ENCODE peak calls at places on chromosomes 1 and 21, in five cellular contexts. P is psoas muscle, M is upper lobe of right lung, T is heart left ventricle, C is lung. R is an unnamed sample.

GRCh38 chr1:43711524-43712386 is 4.4 kb downstream of the ST3GAL3 start:
- DNase-seq in P (no peak), M (no peak), T (no peak), C (no peak), R (no peak)

GRCh38 chr1:53546409-53547155 is 87.4 kb downstream of the DMRTB1 start:
- DNase-seq in P (peak; percentile 4), M (peak; percentile 28), T (peak; percentile 16), C (no peak), R (no peak)

GRCh38 chr1:226682841-226683800 is 56.0 kb downstream of the ITPKB start:
- DNase-seq in P (no peak), M (no peak), T (no peak), C (no peak), R (peak; percentile 70)

GRCh38 chr1:226973371-226973897 is 33.3 kb downstream of the COQ8A start:
- DNase-seq in P (peak; percentile 73), M (no peak), T (peak; percentile 67), C (no peak), R (no peak)

GRCh38 chr1:231053493-231054162 is 13.6 kb upstream of the FAM89A start:
- DNase-seq in P (no peak), M (no peak), T (no peak), C (peak; percentile 77), R (no peak)

GRCh38 chr1:119475866-119476439 is 31.1 kb upstream of the HSD3B1 start:
- DNase-seq in P (no peak), M (peak; percentile 73), T (no peak), C (peak; percentile 57), R (no peak)

GRCh38 chr1:24903560-24903954 is 26.5 kb downstream of the RUNX3 start:
- DNase-seq in P (no peak), M (peak; percentile 15), T (no peak), C (no peak), R (no peak)

GRCh38 chr1:199859525-199859924 is 168.0 kb upstream of the NR5A2 start:
- DNase-seq in P (no peak), M (no peak), T (no peak), C (no peak), R (no peak)

GRCh38 chr1:29944253-29944652 is 707.9 kb downstream of the PTPRU start:
- DNase-seq in P (no peak), M (no peak), T (no peak), C (no peak), R (no peak)

GRCh38 chr1:5161372-5161771 is 507.0 kb downstream of the AJAP1 start:
- DNase-seq in P (no peak), M (no peak), T (no peak), C (no peak), R (no peak)
- H3K9me3 ChIP-seq in P (no peaks in the 10 kb centered on the region), M (no peaks in the 10 kb centered on the region), T (no peaks in the 10 kb centered on the region), C (peaks cover 8% of the 10 kb centered on the region), R (no peaks in the 10 kb centered on the region)

GRCh38 chr21:38284221-38284620 is 27.4 kb downstream of the KCNJ15 start:
- DNase-seq in P (no peak), M (no peak), T (no peak), C (no peak), R (no peak)

GRCh38 chr21:38282921-38283320 is 26.1 kb downstream of the KCNJ15 start:
- DNase-seq in P (no peak), M (no peak), T (no peak), C (no peak), R (no peak)

GRCh38 chr21:38277501-38278111 is 20.8 kb downstream of the KCNJ15 start:
- DNase-seq in P (peak; percentile 35), M (no peak), T (no peak), C (no peak), R (no peak)

DNA sequence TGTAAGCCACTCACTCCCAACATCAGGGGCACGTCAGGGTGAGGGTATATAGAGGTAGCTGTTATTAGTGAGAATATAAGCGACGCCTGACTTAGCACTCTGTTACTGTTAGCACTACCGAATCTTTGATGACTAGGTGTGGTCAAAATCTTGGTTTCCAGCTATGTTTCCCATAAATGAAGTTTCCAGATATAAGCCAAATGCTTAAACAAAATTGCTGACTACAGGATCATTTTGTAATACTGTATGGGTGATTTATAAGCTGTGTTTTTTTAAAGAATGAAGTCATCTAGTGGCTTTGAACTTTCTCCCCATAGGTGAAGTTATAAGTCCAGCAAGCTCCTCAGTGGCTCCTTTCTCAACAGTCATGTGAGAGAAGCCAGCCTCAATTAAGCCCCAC is 23.7 kb downstream of the KCNJ15 start:
- DNase-seq in P (no peak), M (no peak), T (no peak), C (no peak), R (no peak)
- H3K9me3 ChIP-seq in P (no peaks in the 10 kb centered on the region), M (no peaks in the 10 kb centered on the region), T (no peaks in the 10 kb centered on the region), C (peaks cover 1% of the 10 kb centered on the region), R (no peaks in the 10 kb centered on the region)

GRCh38 chr21:40881767-40882166 is 34.8 kb upstream of the DSCAM start:
- DNase-seq in P (no peak), M (no peak), T (no peak), C (no peak), R (no peak)
- H3K9me3 ChIP-seq in P (no peaks in the 10 kb centered on the region), M (no peaks in the 10 kb centered on the region), T (no peaks in the 10 kb centered on the region), C (no peaks in the 10 kb centered on the region), R (no peaks in the 10 kb centered on the region)

GRCh38 chr1:55190092-55190491 is 25.1 kb downstream of the USP24 start:
- DNase-seq in P (no peak), M (no peak), T (no peak), C (no peak), R (no peak)
- H3K9me3 ChIP-seq in P (no peaks in the 10 kb centered on the region), M (no peaks in the 10 kb centered on the region), T (no peaks in the 10 kb centered on the region), C (no peaks in the 10 kb centered on the region), R (no peaks in the 10 kb centered on the region)

DNA sequence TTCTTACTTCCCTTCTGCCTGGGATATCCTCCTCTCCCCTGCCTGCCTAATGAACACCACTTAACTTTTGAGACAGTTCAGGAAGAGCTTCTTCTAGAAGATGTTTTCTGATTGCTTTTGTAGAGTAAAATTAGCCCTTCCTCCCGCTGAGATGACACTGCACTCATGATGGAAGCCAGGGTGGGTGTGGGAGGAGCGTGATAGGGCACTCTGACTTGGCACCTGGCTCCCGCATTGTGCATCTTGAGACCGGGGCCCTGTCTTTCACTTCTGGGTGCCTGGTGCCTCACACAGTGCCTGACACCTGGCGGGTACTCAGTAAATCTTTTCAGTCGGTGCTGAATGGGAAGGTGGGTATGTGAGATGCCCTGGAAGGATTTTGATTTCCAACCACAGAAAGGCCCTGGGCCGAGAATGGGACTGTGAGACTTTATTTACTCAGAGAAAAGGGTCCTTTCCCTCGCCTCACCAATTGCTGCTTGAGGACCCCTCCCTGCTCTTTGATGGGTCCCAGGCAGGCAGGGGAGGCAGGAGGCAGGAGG is 6.8 kb downstream of the THEM5 start:
- DNase-seq in P (no peak), M (no peak), T (no peak), C (no peak), R (no peak)
- H3K9me3 ChIP-seq in P (no peaks in the 10 kb centered on the region), M (no peaks in the 10 kb centered on the region), T (no peaks in the 10 kb centered on the region), C (no peaks in the 10 kb centered on the region), R (no peaks in the 10 kb centered on the region)

GRCh38 chr1:185795181-185795580 is 61.0 kb downstream of the HMCN1 start:
- DNase-seq in P (no peak), M (no peak), T (no peak), C (no peak), R (no peak)

GRCh38 chr1:185804206-185804605 is 70.0 kb downstream of the HMCN1 start:
- DNase-seq in P (no peak), M (no peak), T (no peak), C (no peak), R (no peak)

DNA sequence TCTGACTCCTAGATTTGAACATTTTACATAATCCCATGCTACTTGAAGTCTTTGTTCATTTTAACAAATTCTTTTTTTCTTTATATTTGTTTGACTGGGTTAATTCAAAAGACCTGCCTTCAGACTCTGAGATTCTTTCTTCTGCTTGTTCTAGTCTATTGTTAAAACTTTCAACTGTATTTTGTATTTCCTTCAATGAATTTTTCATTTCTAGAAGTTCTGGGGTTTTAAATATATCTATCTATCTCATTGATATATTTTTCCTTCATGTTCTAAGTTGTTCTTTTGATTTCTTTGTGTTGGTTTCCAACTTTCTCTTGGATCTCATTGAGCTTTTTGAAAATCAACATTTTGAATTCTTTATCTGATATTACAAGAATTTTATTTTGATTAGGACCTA is 64.3 kb downstream of the HMCN1 start:
- DNase-seq in P (no peak), M (no peak), T (no peak), C (no peak), R (no peak)
- H3K9me3 ChIP-seq in P (peaks cover 13% of the 10 kb centered on the region), M (no peaks in the 10 kb centered on the region), T (no peaks in the 10 kb centered on the region), C (peaks cover 6% of the 10 kb centered on the region), R (no peaks in the 10 kb centered on the region)

GRCh38 chr1:228236744-228237143 is 28.9 kb downstream of the OBSCN start:
- DNase-seq in P (no peak), M (no peak), T (no peak), C (no peak), R (no peak)
- H3K9me3 ChIP-seq in P (no peaks in the 10 kb centered on the region), M (peaks cover 2% of the 10 kb centered on the region), T (no peaks in the 10 kb centered on the region), C (peaks cover 10% of the 10 kb centered on the region), R (peaks cover 4% of the 10 kb centered on the region)

GRCh38 chr1:50415235-50416149 is 7.8 kb downstream of the DMRTA2 start:
- DNase-seq in P (no peak), M (no peak), T (no peak), C (no peak), R (no peak)

GRCh38 chr1:50416553-50417453 is 6.4 kb downstream of the DMRTA2 start:
- DNase-seq in P (no peak), M (no peak), T (no peak), C (no peak), R (no peak)

GRCh38 chr1:50416150-50416527 is 7.1 kb downstream of the DMRTA2 start:
- DNase-seq in P (no peak), M (no peak), T (no peak), C (no peak), R (no peak)

GRCh38 chr1:50412813-50413476 is 10.3 kb downstream of the DMRTA2 start:
- DNase-seq in P (no peak), M (no peak), T (no peak), C (no peak), R (no peak)

GRCh38 chr1:50414853-50415234 is 8.4 kb downstream of the DMRTA2 start:
- DNase-seq in P (no peak), M (no peak), T (no peak), C (no peak), R (no peak)
- H3K9me3 ChIP-seq in P (peaks cover 5% of the 10 kb centered on the region), M (no peaks in the 10 kb centered on the region), T (no peaks in the 10 kb centered on the region), C (peaks cover 18% of the 10 kb centered on the region), R (no peaks in the 10 kb centered on the region)

GRCh38 chr1:2935766-2936390 is 85.4 kb upstream of the ACTRT2 start:
- DNase-seq in P (no peak), M (no peak), T (peak; percentile 61), C (no peak), R (no peak)
- H3K9me3 ChIP-seq in P (no peaks in the 10 kb centered on the region), M (no peaks in the 10 kb centered on the region), T (peaks cover 2% of the 10 kb centered on the region), C (peaks cover 10% of the 10 kb centered on the region), R (no peaks in the 10 kb centered on the region)

R was measured in CD8-positive, alpha-beta memory T cell.